ENCODE peak calls at places on chromosome X, in ten cellular contexts. One of them, this sample, is unnamed.
A peak's percentile ranks its signal among the peaks of the same experiment; 100 is the strongest.

GRCh38 chrX:107574054-107574683 is 54.1 kb upstream of the PRPS1 start:
- DNase-seq in ovary: no peak
- DNase-seq in MM.1S: no peak
- DNase-seq in heart left ventricle: no peak
- DNase-seq in thoracic aorta: no peak
- DNase-seq in pancreas: no peak
- DNase-seq in dorsolateral prefrontal cortex: no peak
- DNase-seq in brain microvascular endothelial cell: peak; percentile 38
- DNase-seq in colonic mucosa: no peak
- DNase-seq in cardiac muscle cell: peak; percentile 43
- DNase-seq in this sample: no peak

GRCh38 chrX:152847281-152847680 is 16.4 kb downstream of the NSDHL start:
- DNase-seq in ovary: no peak
- DNase-seq in MM.1S: no peak
- DNase-seq in heart left ventricle: no peak
- DNase-seq in thoracic aorta: no peak
- DNase-seq in pancreas: no peak
- DNase-seq in dorsolateral prefrontal cortex: no peak
- DNase-seq in brain microvascular endothelial cell: no peak
- DNase-seq in colonic mucosa: no peak
- DNase-seq in cardiac muscle cell: no peak
- DNase-seq in this sample: no peak

GRCh38 chrX:120378570-120378969 is 16.7 kb downstream of the ATP1B4 start:
- DNase-seq in ovary: no peak
- DNase-seq in MM.1S: no peak
- DNase-seq in heart left ventricle: no peak
- DNase-seq in thoracic aorta: no peak
- DNase-seq in pancreas: no peak
- DNase-seq in dorsolateral prefrontal cortex: no peak
- DNase-seq in brain microvascular endothelial cell: no peak
- DNase-seq in colonic mucosa: no peak
- DNase-seq in cardiac muscle cell: no peak
- DNase-seq in this sample: no peak

GRCh38 chrX:115409551-115409950 is 120.0 kb downstream of the LUZP4 start:
- DNase-seq in ovary: no peak
- DNase-seq in MM.1S: no peak
- DNase-seq in heart left ventricle: no peak
- DNase-seq in thoracic aorta: no peak
- DNase-seq in pancreas: no peak
- DNase-seq in dorsolateral prefrontal cortex: no peak
- DNase-seq in brain microvascular endothelial cell: no peak
- DNase-seq in colonic mucosa: no peak
- DNase-seq in cardiac muscle cell: peak; percentile 69
- DNase-seq in this sample: no peak

GRCh38 chrX:67619253-67619652 is 75.4 kb downstream of the AR start:
- DNase-seq in ovary: no peak
- DNase-seq in MM.1S: no peak
- DNase-seq in heart left ventricle: no peak
- DNase-seq in thoracic aorta: no peak
- DNase-seq in pancreas: no peak
- DNase-seq in dorsolateral prefrontal cortex: no peak
- DNase-seq in brain microvascular endothelial cell: peak; percentile 64
- DNase-seq in colonic mucosa: no peak
- DNase-seq in cardiac muscle cell: peak; percentile 10
- DNase-seq in this sample: no peak

GRCh38 chrX:2159393-2159792 is 341.4 kb downstream of the DHRSX start:
- DNase-seq in ovary: no peak
- DNase-seq in MM.1S: no peak
- DNase-seq in heart left ventricle: no peak
- DNase-seq in thoracic aorta: no peak
- DNase-seq in pancreas: no peak
- DNase-seq in dorsolateral prefrontal cortex: no peak
- DNase-seq in brain microvascular endothelial cell: no peak
- DNase-seq in colonic mucosa: no peak
- DNase-seq in cardiac muscle cell: no peak
- DNase-seq in this sample: no peak

GRCh38 chrX:40912576-40912975 is 172.7 kb upstream of the USP9X start:
- DNase-seq in ovary: no peak
- DNase-seq in MM.1S: no peak
- DNase-seq in heart left ventricle: no peak
- DNase-seq in thoracic aorta: no peak
- DNase-seq in pancreas: no peak
- DNase-seq in dorsolateral prefrontal cortex: no peak
- DNase-seq in brain microvascular endothelial cell: no peak
- DNase-seq in colonic mucosa: no peak
- DNase-seq in cardiac muscle cell: no peak
- DNase-seq in this sample: no peak

GRCh38 chrX:21734175-21734574 is 23.7 kb downstream of the SMPX start:
- DNase-seq in ovary: no peak
- DNase-seq in MM.1S: no peak
- DNase-seq in heart left ventricle: no peak
- DNase-seq in thoracic aorta: no peak
- DNase-seq in pancreas: no peak
- DNase-seq in dorsolateral prefrontal cortex: no peak
- DNase-seq in brain microvascular endothelial cell: no peak
- DNase-seq in colonic mucosa: no peak
- DNase-seq in cardiac muscle cell: no peak
- DNase-seq in this sample: no peak

GRCh38 chrX:51272638-51273037 is 60.0 kb upstream of the NUDT10 start:
- DNase-seq in ovary: no peak
- DNase-seq in MM.1S: no peak
- DNase-seq in heart left ventricle: no peak
- DNase-seq in thoracic aorta: no peak
- DNase-seq in pancreas: no peak
- DNase-seq in dorsolateral prefrontal cortex: no peak
- DNase-seq in brain microvascular endothelial cell: no peak
- DNase-seq in colonic mucosa: no peak
- DNase-seq in cardiac muscle cell: no peak
- DNase-seq in this sample: no peak

GRCh38 chrX:119636419-119636818 is 30.2 kb upstream of the NKRF start:
- DNase-seq in ovary: no peak
- DNase-seq in MM.1S: no peak
- DNase-seq in heart left ventricle: no peak
- DNase-seq in thoracic aorta: no peak
- DNase-seq in pancreas: no peak
- DNase-seq in dorsolateral prefrontal cortex: no peak
- DNase-seq in brain microvascular endothelial cell: no peak
- DNase-seq in colonic mucosa: no peak
- DNase-seq in cardiac muscle cell: no peak
- DNase-seq in this sample: no peak

GRCh38 chrX:2488621-2489285 is 12.0 kb downstream of the DHRSX start:
- DNase-seq in ovary: no peak
- DNase-seq in MM.1S: no peak
- DNase-seq in heart left ventricle: no peak
- DNase-seq in thoracic aorta: no peak
- DNase-seq in pancreas: no peak
- DNase-seq in dorsolateral prefrontal cortex: no peak
- DNase-seq in brain microvascular endothelial cell: no peak
- DNase-seq in colonic mucosa: no peak
- DNase-seq in cardiac muscle cell: no peak
- DNase-seq in this sample: no peak

GRCh38 chrX:77742788-77743476 is 43.1 kb downstream of the ATRX start:
- DNase-seq in ovary: no peak
- DNase-seq in MM.1S: no peak
- DNase-seq in heart left ventricle: peak; percentile 19
- DNase-seq in thoracic aorta: peak; percentile 3
- DNase-seq in pancreas: no peak
- DNase-seq in dorsolateral prefrontal cortex: no peak
- DNase-seq in brain microvascular endothelial cell: no peak
- DNase-seq in colonic mucosa: no peak
- DNase-seq in cardiac muscle cell: no peak
- DNase-seq in this sample: no peak

GRCh38 chrX:105695451-105695850 is 126.9 kb upstream of the NRK start:
- DNase-seq in ovary: no peak
- DNase-seq in MM.1S: no peak
- DNase-seq in heart left ventricle: no peak
- DNase-seq in thoracic aorta: no peak
- DNase-seq in pancreas: no peak
- DNase-seq in dorsolateral prefrontal cortex: no peak
- DNase-seq in brain microvascular endothelial cell: no peak
- DNase-seq in colonic mucosa: no peak
- DNase-seq in cardiac muscle cell: peak; percentile 30
- DNase-seq in this sample: no peak

GRCh38 chrX:2697741-2698294 is 6.7 kb downstream of the CD99 start:
- DNase-seq in ovary: no peak
- DNase-seq in MM.1S: no peak
- DNase-seq in heart left ventricle: no peak
- DNase-seq in thoracic aorta: no peak
- DNase-seq in pancreas: no peak
- DNase-seq in dorsolateral prefrontal cortex: no peak
- DNase-seq in brain microvascular endothelial cell: no peak
- DNase-seq in colonic mucosa: no peak
- DNase-seq in cardiac muscle cell: no peak
- DNase-seq in this sample: no peak

GRCh38 chrX:11470231-11470630 is 177.0 kb downstream of the AMELX start:
- DNase-seq in ovary: no peak
- DNase-seq in MM.1S: no peak
- DNase-seq in heart left ventricle: no peak
- DNase-seq in thoracic aorta: no peak
- DNase-seq in pancreas: no peak
- DNase-seq in dorsolateral prefrontal cortex: no peak
- DNase-seq in brain microvascular endothelial cell: peak; percentile 75
- DNase-seq in colonic mucosa: no peak
- DNase-seq in cardiac muscle cell: peak; percentile 74
- DNase-seq in this sample: no peak

GRCh38 chrX:40096395-40097091 is 1.2 kb downstream of the BCOR start:
- DNase-seq in ovary: peak; percentile 63
- DNase-seq in MM.1S: peak; percentile 53
- DNase-seq in heart left ventricle: peak; percentile 66
- DNase-seq in thoracic aorta: no peak
- DNase-seq in pancreas: peak; percentile 53
- DNase-seq in dorsolateral prefrontal cortex: no peak
- DNase-seq in brain microvascular endothelial cell: no peak
- DNase-seq in colonic mucosa: peak; percentile 56
- DNase-seq in cardiac muscle cell: peak; percentile 57
- DNase-seq in this sample: no peak

GRCh38 chrX:65601530-65602281 is 65.7 kb upstream of the MSN start:
- DNase-seq in ovary: peak; percentile 79
- DNase-seq in MM.1S: peak; percentile 34
- DNase-seq in heart left ventricle: peak; percentile 89
- DNase-seq in thoracic aorta: peak; percentile 67
- DNase-seq in pancreas: peak; percentile 80
- DNase-seq in dorsolateral prefrontal cortex: no peak
- DNase-seq in brain microvascular endothelial cell: peak; percentile 87
- DNase-seq in colonic mucosa: peak; percentile 82
- DNase-seq in cardiac muscle cell: peak; percentile 94
- DNase-seq in this sample: peak; percentile 84
- TF ChIP-seq CTCF in ovary: peak; percentile 29
- TF ChIP-seq CTCF in MM.1S: no peak
- TF ChIP-seq CTCF in heart left ventricle: no peak
- TF ChIP-seq CTCF in thoracic aorta: peak; percentile 31
- TF ChIP-seq CTCF in pancreas: no peak
- TF ChIP-seq CTCF in dorsolateral prefrontal cortex: no peak
- TF ChIP-seq CTCF in brain microvascular endothelial cell: no peak
- TF ChIP-seq CTCF in colonic mucosa: no peak
- TF ChIP-seq CTCF in cardiac muscle cell: no peak
- TF ChIP-seq CTCF in this sample: no peak

DNA sequence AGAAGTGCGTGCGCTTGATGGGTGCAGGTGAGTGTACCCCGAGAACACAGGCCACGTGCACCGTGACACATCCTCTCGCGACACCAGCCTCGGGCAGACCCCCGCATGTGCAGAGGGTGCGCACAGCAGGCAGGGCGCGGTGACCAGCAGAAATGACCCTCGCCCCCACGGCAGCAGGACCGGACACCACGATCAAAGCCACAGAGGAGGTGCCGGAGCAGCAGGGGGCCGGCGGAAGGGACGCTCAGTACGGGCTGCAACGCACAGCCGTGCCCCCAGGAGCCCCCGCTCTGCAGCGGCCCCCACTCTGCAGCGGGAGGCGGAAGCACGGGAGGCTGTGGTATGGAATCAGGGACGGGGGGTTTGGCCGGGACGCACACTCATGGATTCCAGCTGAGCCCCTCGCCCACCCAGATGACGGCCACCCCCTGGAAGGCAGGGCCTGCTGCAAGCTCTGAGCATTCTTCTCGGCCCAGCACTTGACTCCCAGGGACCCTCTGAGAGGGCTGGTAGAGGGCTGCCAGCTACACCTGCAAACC is 17.1 kb downstream of the PPP2R3B start:
- DNase-seq in ovary: no peak
- DNase-seq in MM.1S: no peak
- DNase-seq in heart left ventricle: no peak
- DNase-seq in thoracic aorta: no peak
- DNase-seq in pancreas: no peak
- DNase-seq in dorsolateral prefrontal cortex: no peak
- DNase-seq in brain microvascular endothelial cell: no peak
- DNase-seq in colonic mucosa: no peak
- DNase-seq in cardiac muscle cell: no peak
- DNase-seq in this sample: no peak
- TF ChIP-seq CTCF in ovary: no peak
- TF ChIP-seq CTCF in MM.1S: no peak
- TF ChIP-seq CTCF in heart left ventricle: no peak
- TF ChIP-seq CTCF in thoracic aorta: no peak
- TF ChIP-seq CTCF in pancreas: no peak
- TF ChIP-seq CTCF in dorsolateral prefrontal cortex: no peak
- TF ChIP-seq CTCF in brain microvascular endothelial cell: no peak
- TF ChIP-seq CTCF in colonic mucosa: no peak
- TF ChIP-seq CTCF in cardiac muscle cell: no peak
- TF ChIP-seq CTCF in this sample: no peak

DNA sequence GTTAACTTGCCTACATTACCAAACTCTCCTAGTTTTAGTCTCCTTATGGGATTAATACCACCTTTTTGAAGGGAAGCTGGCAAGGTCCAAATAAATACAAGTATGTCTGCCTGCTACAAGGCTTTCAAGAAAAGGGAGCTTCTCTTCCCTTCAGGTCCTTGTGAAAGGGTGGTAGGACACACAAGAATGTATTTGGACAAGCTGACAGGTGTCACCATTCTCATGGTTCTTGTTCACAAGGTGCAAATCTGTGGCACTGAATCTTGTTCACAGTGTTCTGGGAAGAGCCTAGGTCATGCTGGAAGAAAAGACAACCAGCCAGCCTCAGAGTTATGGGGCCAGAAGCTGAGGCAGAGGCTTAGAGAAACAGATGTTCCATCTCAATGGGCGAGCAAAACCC is 41.9 kb downstream of the GPC3 start:
- DNase-seq in ovary: no peak
- DNase-seq in MM.1S: no peak
- DNase-seq in heart left ventricle: no peak
- DNase-seq in thoracic aorta: no peak
- DNase-seq in pancreas: no peak
- DNase-seq in dorsolateral prefrontal cortex: no peak
- DNase-seq in brain microvascular endothelial cell: no peak
- DNase-seq in colonic mucosa: no peak
- DNase-seq in cardiac muscle cell: no peak
- DNase-seq in this sample: no peak
- TF ChIP-seq CTCF in ovary: no peak
- TF ChIP-seq CTCF in MM.1S: no peak
- TF ChIP-seq CTCF in heart left ventricle: no peak
- TF ChIP-seq CTCF in thoracic aorta: no peak
- TF ChIP-seq CTCF in pancreas: no peak
- TF ChIP-seq CTCF in dorsolateral prefrontal cortex: no peak
- TF ChIP-seq CTCF in brain microvascular endothelial cell: no peak
- TF ChIP-seq CTCF in colonic mucosa: no peak
- TF ChIP-seq CTCF in cardiac muscle cell: no peak
- TF ChIP-seq CTCF in this sample: no peak

DNA sequence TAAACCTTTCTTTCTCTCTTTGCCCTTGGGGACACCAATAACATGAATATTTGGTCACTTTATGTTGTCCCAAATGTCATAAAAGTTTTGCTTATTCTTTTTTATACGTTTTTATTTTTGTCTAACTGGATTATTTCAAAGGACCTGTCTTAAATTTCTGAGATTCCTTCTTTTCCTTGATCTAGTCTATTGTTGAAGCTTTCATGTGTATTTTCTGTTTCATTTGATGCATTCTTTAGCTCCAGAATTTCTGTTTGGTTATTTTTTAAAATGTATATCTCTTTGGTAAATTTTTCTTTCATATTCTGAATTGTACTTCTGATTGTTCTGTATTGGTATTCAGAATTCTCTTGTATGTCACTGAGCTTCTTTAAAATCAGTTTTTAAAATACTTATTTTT is 88.3 kb downstream of the PTCHD1 start:
- DNase-seq in ovary: no peak
- DNase-seq in MM.1S: no peak
- DNase-seq in heart left ventricle: no peak
- DNase-seq in thoracic aorta: no peak
- DNase-seq in pancreas: no peak
- DNase-seq in dorsolateral prefrontal cortex: no peak
- DNase-seq in brain microvascular endothelial cell: no peak
- DNase-seq in colonic mucosa: no peak
- DNase-seq in cardiac muscle cell: no peak
- DNase-seq in this sample: no peak
- TF ChIP-seq CTCF in ovary: no peak
- TF ChIP-seq CTCF in MM.1S: no peak
- TF ChIP-seq CTCF in heart left ventricle: no peak
- TF ChIP-seq CTCF in thoracic aorta: no peak
- TF ChIP-seq CTCF in pancreas: no peak
- TF ChIP-seq CTCF in dorsolateral prefrontal cortex: no peak
- TF ChIP-seq CTCF in brain microvascular endothelial cell: no peak
- TF ChIP-seq CTCF in colonic mucosa: no peak
- TF ChIP-seq CTCF in cardiac muscle cell: no peak
- TF ChIP-seq CTCF in this sample: no peak